ENCODE peak calls at places on chromosomes 7 and 10, in ten cellular contexts. Y is fibroblast of lung, O is fibroblast of the conjunctiva, I is heart left ventricle, Z is T-helper 17 cell, P is NCI-H2081, Q is NCI-H1417 treated with DMSO at 0.1 percent for 48 hours, E is activated T-helper 1 cell treated with Interleukin-2 at 50 U/mL for 16 hours, L is tibial artery, X is OCI-LY7. M is an unnamed sample.

GRCh38 chr10:91974960-91975359 is 51.4 kb downstream of the BTAF1 start:
- DNase-seq in Y (peak), O (peak), P (no peak), E (no peak), Q (no peak), I (no peak), X (no peak), L (no peak), Z (no peak), M (peak)

GRCh38 chr7:78473011-78473410 is 674.4 kb downstream of the PHTF2 start:
- DNase-seq in E (no peak), I (no peak), L (no peak), Y (peak), Q (no peak), P (no peak), X (no peak), Z (no peak), O (no peak), M (no peak)

GRCh38 chr10:131513445-131513844 is 201.9 kb upstream of the TCERG1L start:
- DNase-seq in Z (no peak), I (no peak), E (no peak), X (no peak), L (no peak), Q (no peak), P (no peak), O (no peak), Y (no peak), M (no peak)

GRCh38 chr7:51256916-51257315 is 59.7 kb downstream of the COBL start:
- DNase-seq in Y (no peak), I (no peak), L (no peak), E (no peak), X (no peak), P (no peak), Z (no peak), O (no peak), Q (no peak), M (no peak)

GRCh38 chr7:13457790-13458189 is 531.7 kb downstream of the ETV1 start:
- DNase-seq in Q (no peak), L (no peak), I (no peak), E (no peak), Z (no peak), Y (no peak), P (peak), O (no peak), X (no peak), M (no peak)

GRCh38 chr10:43749145-43749576 is 100.5 kb upstream of the ZNF32 start:
- DNase-seq in O (no peak), Z (no peak), Y (no peak), I (no peak), L (no peak), P (no peak), E (no peak), X (no peak), Q (no peak), M (no peak)

GRCh38 chr10:119253433-119254174 is 46.2 kb downstream of the GRK5 start:
- DNase-seq in Q (no peak), X (no peak), P (no peak), Y (peak), I (peak), O (peak), E (no peak), L (peak), Z (no peak), M (peak)

GRCh38 chr10:6583447-6583846 is 3.4 kb upstream of the PRKCQ start:
- DNase-seq in Z (no peak), P (no peak), L (no peak), Q (no peak), E (peak), X (no peak), I (no peak), O (no peak), Y (no peak), M (no peak)

GRCh38 chr10:34743804-34744203 is 71.3 kb downstream of the PARD3 start:
- DNase-seq in E (no peak), I (peak), O (no peak), L (peak), Q (no peak), X (no peak), Y (peak), Z (no peak), P (no peak), M (no peak)

M was measured in HT1080.